ENCODE peak calls at places on chromosomes 7 and 10, in seven cellular contexts. One of them, this sample, is unnamed.

GRCh38 chr7:102077081-102077480 is 209.6 kb upstream of the SH2B2 start:
- DNase-seq in fibroblast of the aortic adventitia: no peak
- DNase-seq in AG09309: no peak
- DNase-seq in prostate gland: no peak
- DNase-seq in adrenal gland: no peak
- DNase-seq in CD8-positive, alpha-beta T cell: no peak
- DNase-seq in mesendoderm: peak
- DNase-seq in this sample: no peak

GRCh38 chr10:97830064-97830463 is 19.6 kb upstream of the GOLGA7B start:
- DNase-seq in adrenal gland: no peak
- DNase-seq in fibroblast of the aortic adventitia: no peak
- DNase-seq in prostate gland: no peak
- DNase-seq in CD8-positive, alpha-beta T cell: no peak
- DNase-seq in AG09309: no peak
- DNase-seq in mesendoderm: no peak
- DNase-seq in this sample: no peak

GRCh38 chr10:132542086-132542775 is 4.6 kb downstream of the INPP5A start:
- DNase-seq in mesendoderm: no peak
- DNase-seq in AG09309: no peak
- DNase-seq in prostate gland: no peak
- DNase-seq in adrenal gland: peak
- DNase-seq in fibroblast of the aortic adventitia: no peak
- DNase-seq in CD8-positive, alpha-beta T cell: no peak
- DNase-seq in this sample: no peak

GRCh38 chr7:27235387-27236052 is 7.1 kb upstream of the EVX1 start:
- DNase-seq in mesendoderm: peak
- DNase-seq in CD8-positive, alpha-beta T cell: no peak
- DNase-seq in AG09309: no peak
- DNase-seq in prostate gland: peak
- DNase-seq in adrenal gland: peak
- DNase-seq in fibroblast of the aortic adventitia: no peak
- DNase-seq in this sample: no peak

GRCh38 chr7:47418910-47419309 is 163.0 kb downstream of the TNS3 start:
- DNase-seq in prostate gland: no peak
- DNase-seq in fibroblast of the aortic adventitia: no peak
- DNase-seq in AG09309: peak
- DNase-seq in mesendoderm: no peak
- DNase-seq in CD8-positive, alpha-beta T cell: no peak
- DNase-seq in adrenal gland: peak
- DNase-seq in this sample: no peak

GRCh38 chr7:137697026-137697425 is 149.7 kb downstream of the DGKI start:
- DNase-seq in CD8-positive, alpha-beta T cell: no peak
- DNase-seq in AG09309: no peak
- DNase-seq in prostate gland: no peak
- DNase-seq in mesendoderm: no peak
- DNase-seq in fibroblast of the aortic adventitia: no peak
- DNase-seq in adrenal gland: no peak
- DNase-seq in this sample: no peak

GRCh38 chr7:140639366-140640053 is 1.1 kb downstream of the DENND2A start:
- DNase-seq in prostate gland: no peak
- DNase-seq in fibroblast of the aortic adventitia: peak
- DNase-seq in mesendoderm: peak
- DNase-seq in AG09309: peak
- DNase-seq in CD8-positive, alpha-beta T cell: no peak
- DNase-seq in adrenal gland: peak
- DNase-seq in this sample: no peak

GRCh38 chr10:37748170-37748569 is 109.2 kb downstream of the ZNF248 start:
- DNase-seq in prostate gland: no peak
- DNase-seq in mesendoderm: no peak
- DNase-seq in AG09309: no peak
- DNase-seq in CD8-positive, alpha-beta T cell: no peak
- DNase-seq in fibroblast of the aortic adventitia: no peak
- DNase-seq in adrenal gland: no peak
- DNase-seq in this sample: no peak

GRCh38 chr7:122965306-122965705 is 30.2 kb downstream of the TAS2R16 start:
- DNase-seq in prostate gland: no peak
- DNase-seq in AG09309: no peak
- DNase-seq in fibroblast of the aortic adventitia: no peak
- DNase-seq in CD8-positive, alpha-beta T cell: no peak
- DNase-seq in adrenal gland: no peak
- DNase-seq in mesendoderm: no peak
- DNase-seq in this sample: no peak

GRCh38 chr10:21217748-21218367 is 307.6 kb downstream of the SKIDA1 start:
- DNase-seq in prostate gland: no peak
- DNase-seq in adrenal gland: no peak
- DNase-seq in mesendoderm: no peak
- DNase-seq in AG09309: no peak
- DNase-seq in fibroblast of the aortic adventitia: no peak
- DNase-seq in CD8-positive, alpha-beta T cell: no peak
- DNase-seq in this sample: no peak

GRCh38 chr7:158174947-158175346 is 412.7 kb downstream of the PTPRN2 start:
- DNase-seq in prostate gland: no peak
- DNase-seq in mesendoderm: no peak
- DNase-seq in AG09309: no peak
- DNase-seq in adrenal gland: no peak
- DNase-seq in CD8-positive, alpha-beta T cell: no peak
- DNase-seq in fibroblast of the aortic adventitia: no peak
- DNase-seq in this sample: no peak

GRCh38 chr7:40866601-40867000 is 731.8 kb downstream of the SUGCT start:
- DNase-seq in adrenal gland: no peak
- DNase-seq in fibroblast of the aortic adventitia: peak
- DNase-seq in CD8-positive, alpha-beta T cell: no peak
- DNase-seq in prostate gland: no peak
- DNase-seq in AG09309: peak
- DNase-seq in mesendoderm: peak
- DNase-seq in this sample: no peak

GRCh38 chr10:124588736-124589451 is 127.3 kb downstream of the LHPP start:
- DNase-seq in CD8-positive, alpha-beta T cell: no peak
- DNase-seq in AG09309: no peak
- DNase-seq in mesendoderm: no peak
- DNase-seq in prostate gland: peak
- DNase-seq in fibroblast of the aortic adventitia: peak
- DNase-seq in adrenal gland: peak
- DNase-seq in this sample: no peak

DNA sequence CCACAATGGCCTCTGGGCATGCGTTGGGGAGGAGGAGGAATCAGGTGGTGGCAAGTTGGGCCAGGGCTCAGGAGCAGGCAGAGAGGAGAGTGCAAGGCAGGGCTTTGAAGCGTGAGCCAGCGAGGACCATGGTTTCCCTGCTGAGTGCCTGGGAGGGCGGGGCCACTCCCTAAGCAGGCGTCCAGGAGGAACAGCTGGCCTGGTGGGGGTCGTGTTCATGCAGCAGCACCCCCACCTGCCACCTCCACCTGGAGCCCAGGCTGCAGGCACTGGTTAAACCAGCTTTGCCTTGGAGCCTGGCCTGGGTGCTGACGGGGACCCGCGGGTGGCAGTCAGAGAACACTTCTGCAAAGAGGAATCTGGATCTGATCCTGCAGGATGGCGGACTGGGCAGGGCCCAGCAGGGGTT is 24.2 kb upstream of the AQP1 start:
- DNase-seq in prostate gland: no peak
- DNase-seq in AG09309: no peak
- DNase-seq in CD8-positive, alpha-beta T cell: no peak
- DNase-seq in adrenal gland: no peak
- DNase-seq in mesendoderm: peak
- DNase-seq in fibroblast of the aortic adventitia: no peak
- DNase-seq in this sample: no peak
- H3K4me3 ChIP-seq in prostate gland: no peak
- H3K4me3 ChIP-seq in AG09309: no peak
- H3K4me3 ChIP-seq in CD8-positive, alpha-beta T cell: no peak
- H3K4me3 ChIP-seq in adrenal gland: no peak
- H3K4me3 ChIP-seq in mesendoderm: no peak
- H3K4me3 ChIP-seq in fibroblast of the aortic adventitia: no peak
- H3K4me3 ChIP-seq in this sample: no peak

DNA sequence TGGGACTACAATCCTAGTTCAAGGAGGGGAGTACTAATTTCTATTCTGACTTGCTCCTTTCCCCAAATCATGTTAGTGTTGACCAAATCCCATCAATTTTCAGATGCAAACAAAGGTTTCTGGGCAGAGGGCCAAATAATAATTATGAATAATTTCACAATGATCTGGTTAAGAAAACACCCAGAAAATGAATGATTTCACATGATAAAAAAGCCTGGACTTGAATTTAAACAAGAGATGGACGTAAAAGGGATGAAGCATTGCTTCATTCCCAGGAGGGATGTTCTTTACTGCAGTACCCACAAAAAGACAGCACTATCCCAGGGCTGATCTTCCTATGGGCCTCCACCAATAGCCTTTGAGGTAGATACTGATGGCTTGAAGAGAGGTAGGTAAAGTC is 201.0 kb downstream of the SLC25A13 start:
- DNase-seq in mesendoderm: no peak
- DNase-seq in AG09309: no peak
- DNase-seq in adrenal gland: no peak
- DNase-seq in prostate gland: no peak
- DNase-seq in CD8-positive, alpha-beta T cell: no peak
- DNase-seq in fibroblast of the aortic adventitia: peak
- DNase-seq in this sample: no peak
- H3K4me3 ChIP-seq in mesendoderm: no peak
- H3K4me3 ChIP-seq in AG09309: no peak
- H3K4me3 ChIP-seq in adrenal gland: no peak
- H3K4me3 ChIP-seq in prostate gland: no peak
- H3K4me3 ChIP-seq in CD8-positive, alpha-beta T cell: no peak
- H3K4me3 ChIP-seq in fibroblast of the aortic adventitia: no peak
- H3K4me3 ChIP-seq in this sample: no peak

GRCh38 chr10:93751832-93752231 is 5.9 kb upstream of the LGI1 start:
- DNase-seq in AG09309: no peak
- DNase-seq in mesendoderm: peak
- DNase-seq in CD8-positive, alpha-beta T cell: no peak
- DNase-seq in fibroblast of the aortic adventitia: peak
- DNase-seq in adrenal gland: no peak
- DNase-seq in prostate gland: no peak
- DNase-seq in this sample: no peak
- H3K4me3 ChIP-seq in AG09309: no peak
- H3K4me3 ChIP-seq in mesendoderm: no peak
- H3K4me3 ChIP-seq in CD8-positive, alpha-beta T cell: no peak
- H3K4me3 ChIP-seq in fibroblast of the aortic adventitia: peak
- H3K4me3 ChIP-seq in adrenal gland: no peak
- H3K4me3 ChIP-seq in prostate gland: no peak
- H3K4me3 ChIP-seq in this sample: no peak

GRCh38 chr10:129192344-129193128 is 274.5 kb upstream of the MGMT start:
- DNase-seq in fibroblast of the aortic adventitia: peak
- DNase-seq in prostate gland: no peak
- DNase-seq in CD8-positive, alpha-beta T cell: no peak
- DNase-seq in mesendoderm: peak
- DNase-seq in AG09309: no peak
- DNase-seq in adrenal gland: no peak
- DNase-seq in this sample: no peak
- H3K4me3 ChIP-seq in fibroblast of the aortic adventitia: no peak
- H3K4me3 ChIP-seq in prostate gland: no peak
- H3K4me3 ChIP-seq in CD8-positive, alpha-beta T cell: no peak
- H3K4me3 ChIP-seq in mesendoderm: no peak
- H3K4me3 ChIP-seq in AG09309: no peak
- H3K4me3 ChIP-seq in adrenal gland: no peak
- H3K4me3 ChIP-seq in this sample: no peak

DNA sequence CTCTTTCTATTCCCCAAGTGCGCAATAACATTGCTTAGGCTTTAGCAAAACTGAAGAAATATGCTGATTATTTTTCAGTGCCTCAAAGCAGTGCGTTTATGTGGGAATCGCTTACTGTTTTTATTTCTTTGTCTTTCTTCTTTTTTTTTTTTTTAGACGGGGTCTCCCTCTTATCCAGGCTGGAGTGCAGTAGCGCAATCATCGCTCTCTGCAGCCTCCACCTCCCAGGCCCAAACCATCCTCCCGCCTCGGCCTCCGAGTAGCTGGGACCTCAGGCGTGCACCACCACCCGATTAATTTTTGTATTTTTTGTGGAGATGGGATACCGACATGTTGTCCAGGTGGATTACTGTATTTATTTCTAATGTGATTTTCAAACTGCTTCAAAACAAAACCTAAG is 1.2 kb downstream of the DENND10 start:
- DNase-seq in AG09309: no peak
- DNase-seq in CD8-positive, alpha-beta T cell: no peak
- DNase-seq in prostate gland: no peak
- DNase-seq in fibroblast of the aortic adventitia: no peak
- DNase-seq in adrenal gland: no peak
- DNase-seq in mesendoderm: no peak
- DNase-seq in this sample: no peak
- H3K4me3 ChIP-seq in AG09309: peak
- H3K4me3 ChIP-seq in CD8-positive, alpha-beta T cell: no peak
- H3K4me3 ChIP-seq in prostate gland: no peak
- H3K4me3 ChIP-seq in fibroblast of the aortic adventitia: peak
- H3K4me3 ChIP-seq in adrenal gland: no peak
- H3K4me3 ChIP-seq in mesendoderm: no peak
- H3K4me3 ChIP-seq in this sample: no peak